ENCODE peak calls at places on chromosomes 12 and 14, in four cellular contexts. One of them, this sample, is unnamed.

GRCh38 chr12:31736472-31736871 is 7.7 kb upstream of the AMN1 start:
- DNase-seq in heart right ventricle: no peak
- DNase-seq in activated CD8-positive, alpha-beta T cell treated with anti-CD3 and anti-CD28 coated beads for 36 hours: peak; percentile 83
- DNase-seq in B cell: no peak
- DNase-seq in this sample: no peak

GRCh38 chr12:129312048-129312447 is 458.8 kb downstream of the GLT1D1 start:
- DNase-seq in heart right ventricle: no peak
- DNase-seq in activated CD8-positive, alpha-beta T cell treated with anti-CD3 and anti-CD28 coated beads for 36 hours: no peak
- DNase-seq in B cell: no peak
- DNase-seq in this sample: no peak

GRCh38 chr12:55908726-55909512 is 18.8 kb downstream of the PYM1 start:
- DNase-seq in heart right ventricle: no peak
- DNase-seq in activated CD8-positive, alpha-beta T cell treated with anti-CD3 and anti-CD28 coated beads for 36 hours: no peak
- DNase-seq in B cell: no peak
- DNase-seq in this sample: no peak

GRCh38 chr12:99027491-99027890 is 382.4 kb downstream of the APAF1 start:
- DNase-seq in heart right ventricle: no peak
- DNase-seq in activated CD8-positive, alpha-beta T cell treated with anti-CD3 and anti-CD28 coated beads for 36 hours: no peak
- DNase-seq in B cell: no peak
- DNase-seq in this sample: peak; percentile 22

GRCh38 chr12:22543246-22544037 is 900 bp downstream of the C2CD5 start:
- DNase-seq in heart right ventricle: peak; percentile 36
- DNase-seq in activated CD8-positive, alpha-beta T cell treated with anti-CD3 and anti-CD28 coated beads for 36 hours: peak; percentile 79
- DNase-seq in B cell: peak; percentile 56
- DNase-seq in this sample: no peak

GRCh38 chr12:10967409-10967808 is 19.3 kb downstream of the TAS2R50 start:
- DNase-seq in heart right ventricle: no peak
- DNase-seq in activated CD8-positive, alpha-beta T cell treated with anti-CD3 and anti-CD28 coated beads for 36 hours: no peak
- DNase-seq in B cell: no peak
- DNase-seq in this sample: peak; percentile 15

GRCh38 chr12:132367401-132367851 is 38.0 kb upstream of the GALNT9 start:
- DNase-seq in heart right ventricle: no peak
- DNase-seq in activated CD8-positive, alpha-beta T cell treated with anti-CD3 and anti-CD28 coated beads for 36 hours: no peak
- DNase-seq in B cell: no peak
- DNase-seq in this sample: no peak

GRCh38 chr14:20772650-20773049 is 4.4 kb downstream of the EDDM3B start:
- DNase-seq in heart right ventricle: no peak
- DNase-seq in activated CD8-positive, alpha-beta T cell treated with anti-CD3 and anti-CD28 coated beads for 36 hours: no peak
- DNase-seq in B cell: no peak
- DNase-seq in this sample: no peak

GRCh38 chr12:132713123-132713522 is 2.5 kb downstream of the PGAM5 start:
- DNase-seq in heart right ventricle: no peak
- DNase-seq in activated CD8-positive, alpha-beta T cell treated with anti-CD3 and anti-CD28 coated beads for 36 hours: no peak
- DNase-seq in B cell: no peak
- DNase-seq in this sample: no peak

GRCh38 chr14:59481407-59482119 is 2.6 kb downstream of the L3HYPDH start:
- DNase-seq in heart right ventricle: no peak
- DNase-seq in activated CD8-positive, alpha-beta T cell treated with anti-CD3 and anti-CD28 coated beads for 36 hours: no peak
- DNase-seq in B cell: no peak
- DNase-seq in this sample: no peak

GRCh38 chr12:124346425-124347168 is 51.7 kb downstream of the RFLNA start:
- DNase-seq in heart right ventricle: no peak
- DNase-seq in activated CD8-positive, alpha-beta T cell treated with anti-CD3 and anti-CD28 coated beads for 36 hours: no peak
- DNase-seq in B cell: no peak
- DNase-seq in this sample: no peak

GRCh38 chr12:69000069-69000468 is 67.1 kb upstream of the CPM start:
- DNase-seq in heart right ventricle: no peak
- DNase-seq in activated CD8-positive, alpha-beta T cell treated with anti-CD3 and anti-CD28 coated beads for 36 hours: no peak
- DNase-seq in B cell: no peak
- DNase-seq in this sample: no peak

GRCh38 chr14:22847661-22848341 is 11.4 kb downstream of the MMP14 start:
- DNase-seq in heart right ventricle: no peak
- DNase-seq in activated CD8-positive, alpha-beta T cell treated with anti-CD3 and anti-CD28 coated beads for 36 hours: no peak
- DNase-seq in B cell: no peak
- DNase-seq in this sample: no peak

GRCh38 chr14:101788016-101788695 is 26.6 kb downstream of the PPP2R5C start:
- DNase-seq in heart right ventricle: no peak
- DNase-seq in activated CD8-positive, alpha-beta T cell treated with anti-CD3 and anti-CD28 coated beads for 36 hours: no peak
- DNase-seq in B cell: no peak
- DNase-seq in this sample: no peak

GRCh38 chr14:61553730-61554641 is 141.3 kb upstream of the HIF1A start:
- DNase-seq in heart right ventricle: no peak
- DNase-seq in activated CD8-positive, alpha-beta T cell treated with anti-CD3 and anti-CD28 coated beads for 36 hours: no peak
- DNase-seq in B cell: no peak
- DNase-seq in this sample: no peak

GRCh38 chr12:103851127-103851526 is 10.1 kb upstream of the NT5DC3 start:
- DNase-seq in heart right ventricle: no peak
- DNase-seq in activated CD8-positive, alpha-beta T cell treated with anti-CD3 and anti-CD28 coated beads for 36 hours: no peak
- DNase-seq in B cell: no peak
- DNase-seq in this sample: no peak

GRCh38 chr12:21980544-21980943 is 39.3 kb upstream of the ABCC9 start:
- DNase-seq in heart right ventricle: no peak
- DNase-seq in activated CD8-positive, alpha-beta T cell treated with anti-CD3 and anti-CD28 coated beads for 36 hours: no peak
- DNase-seq in B cell: no peak
- DNase-seq in this sample: no peak

GRCh38 chr12:56053407-56053893 is 11.7 kb downstream of the RPS26 start:
- DNase-seq in heart right ventricle: no peak
- DNase-seq in activated CD8-positive, alpha-beta T cell treated with anti-CD3 and anti-CD28 coated beads for 36 hours: no peak
- DNase-seq in B cell: no peak
- DNase-seq in this sample: no peak

GRCh38 chr14:76861574-76862255 is 35.5 kb downstream of the LRRC74A start:
- DNase-seq in heart right ventricle: no peak
- DNase-seq in activated CD8-positive, alpha-beta T cell treated with anti-CD3 and anti-CD28 coated beads for 36 hours: no peak
- DNase-seq in B cell: no peak
- DNase-seq in this sample: no peak

GRCh38 chr14:76862546-76863282 is 36.5 kb downstream of the LRRC74A start:
- DNase-seq in heart right ventricle: no peak
- DNase-seq in activated CD8-positive, alpha-beta T cell treated with anti-CD3 and anti-CD28 coated beads for 36 hours: peak; percentile 22
- DNase-seq in B cell: no peak
- DNase-seq in this sample: no peak

GRCh38 chr14:76866469-76866868 is 40.3 kb downstream of the LRRC74A start:
- DNase-seq in heart right ventricle: no peak
- DNase-seq in activated CD8-positive, alpha-beta T cell treated with anti-CD3 and anti-CD28 coated beads for 36 hours: no peak
- DNase-seq in B cell: no peak
- DNase-seq in this sample: no peak

GRCh38 chr14:76867536-76868452 is 41.6 kb downstream of the LRRC74A start:
- DNase-seq in heart right ventricle: no peak
- DNase-seq in activated CD8-positive, alpha-beta T cell treated with anti-CD3 and anti-CD28 coated beads for 36 hours: peak; percentile 57
- DNase-seq in B cell: peak; percentile 52
- DNase-seq in this sample: no peak

DNA sequence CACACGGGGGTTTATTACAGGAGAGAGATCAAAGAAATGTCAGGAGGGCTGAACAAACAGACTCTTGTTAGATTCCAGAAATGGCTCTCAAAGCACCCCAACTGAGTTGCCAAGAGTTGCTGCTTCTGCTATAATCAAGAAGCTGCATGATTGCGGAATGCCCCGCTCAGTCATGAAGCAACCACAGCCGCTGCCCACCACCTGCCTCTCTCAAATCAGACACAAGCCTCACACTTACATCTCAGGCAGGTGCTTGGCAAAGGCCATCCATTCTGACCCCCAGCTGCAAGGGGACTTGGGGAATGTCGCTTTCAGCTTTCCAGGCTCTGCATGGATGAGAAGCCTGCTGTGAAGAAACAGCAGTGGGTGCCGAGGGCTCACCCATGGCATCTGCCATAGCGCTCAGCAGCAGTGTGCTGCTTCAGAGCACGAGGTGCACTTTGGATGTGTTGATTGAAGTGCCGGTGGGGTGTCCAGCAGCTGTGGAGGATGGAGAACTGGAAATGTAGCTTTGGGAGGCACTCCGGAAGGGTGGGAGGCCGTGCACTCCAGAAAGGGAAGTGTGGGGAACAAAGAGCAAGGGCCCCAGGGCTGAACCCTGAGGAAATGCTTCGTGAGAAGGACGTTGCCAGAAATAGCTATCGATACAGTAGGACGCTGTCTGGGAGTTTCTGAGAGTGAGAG is 37.7 kb downstream of the LRRC74A start:
- DNase-seq in heart right ventricle: peak; percentile 86
- DNase-seq in activated CD8-positive, alpha-beta T cell treated with anti-CD3 and anti-CD28 coated beads for 36 hours: peak; percentile 50
- DNase-seq in B cell: no peak
- DNase-seq in this sample: no peak
- TF ChIP-seq CTCF in heart right ventricle: no peak
- TF ChIP-seq CTCF in activated CD8-positive, alpha-beta T cell treated with anti-CD3 and anti-CD28 coated beads for 36 hours: no peak
- TF ChIP-seq CTCF in B cell: no peak
- TF ChIP-seq CTCF in this sample: no peak

DNA sequence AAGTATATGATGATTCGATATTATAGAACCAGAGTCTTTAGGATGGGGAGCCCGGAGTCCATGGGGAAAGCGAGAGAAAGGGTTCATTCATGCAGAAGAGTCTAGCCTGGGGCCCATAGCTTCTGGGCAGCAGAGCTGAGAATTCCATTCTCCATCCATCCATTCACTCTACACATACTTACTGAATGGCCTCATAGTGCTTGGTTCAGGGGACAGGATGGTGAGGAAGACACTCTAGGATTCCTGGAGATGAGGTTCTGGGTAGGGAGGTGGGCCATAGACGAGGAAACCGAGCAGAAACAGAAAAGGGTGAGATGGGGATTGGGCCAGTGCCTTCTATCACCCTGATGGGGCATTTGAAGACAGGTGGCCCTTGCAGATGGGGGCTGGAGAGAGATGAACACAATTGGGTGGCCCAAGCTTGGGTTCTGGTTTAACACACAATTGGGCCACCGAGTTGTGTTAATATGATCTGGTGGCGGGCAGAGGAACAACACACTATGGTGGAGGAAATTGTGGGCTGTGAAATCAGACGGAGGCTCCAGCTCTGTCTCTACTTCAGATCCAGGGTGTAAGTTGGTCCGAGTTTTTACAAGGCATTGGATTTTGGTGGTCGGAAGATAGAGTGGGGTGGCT is 5.4 kb downstream of the KRT86 start:
- DNase-seq in heart right ventricle: no peak
- DNase-seq in activated CD8-positive, alpha-beta T cell treated with anti-CD3 and anti-CD28 coated beads for 36 hours: no peak
- DNase-seq in B cell: no peak
- DNase-seq in this sample: peak; percentile 80
- TF ChIP-seq CTCF in heart right ventricle: no peak
- TF ChIP-seq CTCF in activated CD8-positive, alpha-beta T cell treated with anti-CD3 and anti-CD28 coated beads for 36 hours: no peak
- TF ChIP-seq CTCF in B cell: no peak
- TF ChIP-seq CTCF in this sample: no peak

DNA sequence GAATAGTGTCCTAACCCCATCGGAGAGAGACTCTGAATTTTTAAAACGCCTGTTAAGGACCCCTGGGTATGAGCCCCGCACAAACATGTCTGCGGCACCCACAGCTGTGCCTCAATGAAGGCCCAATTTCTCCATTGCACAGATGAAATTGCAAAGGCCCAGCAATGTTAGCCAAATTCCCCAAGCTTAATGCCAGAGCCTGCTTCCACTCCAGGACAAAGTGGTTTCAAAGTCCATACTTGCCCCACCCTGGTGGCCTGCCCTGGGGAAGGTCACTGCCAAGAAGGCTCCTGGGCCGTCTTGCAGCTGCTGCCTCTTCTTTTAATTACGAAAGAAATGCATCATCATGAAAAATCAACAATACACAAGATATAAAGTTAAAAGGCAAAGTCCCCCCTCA is 1179.7 kb downstream of the VRK1 start:
- DNase-seq in heart right ventricle: no peak
- DNase-seq in activated CD8-positive, alpha-beta T cell treated with anti-CD3 and anti-CD28 coated beads for 36 hours: peak; percentile 39
- DNase-seq in B cell: no peak
- DNase-seq in this sample: no peak
- TF ChIP-seq CTCF in heart right ventricle: no peak
- TF ChIP-seq CTCF in activated CD8-positive, alpha-beta T cell treated with anti-CD3 and anti-CD28 coated beads for 36 hours: no peak
- TF ChIP-seq CTCF in B cell: no peak
- TF ChIP-seq CTCF in this sample: no peak

GRCh38 chr12:114667669-114668150 is 16.3 kb downstream of the TBX3 start:
- DNase-seq in heart right ventricle: no peak
- DNase-seq in activated CD8-positive, alpha-beta T cell treated with anti-CD3 and anti-CD28 coated beads for 36 hours: no peak
- DNase-seq in B cell: no peak
- DNase-seq in this sample: no peak

GRCh38 chr12:114662512-114663177 is 21.3 kb downstream of the TBX3 start:
- DNase-seq in heart right ventricle: peak; percentile 73
- DNase-seq in activated CD8-positive, alpha-beta T cell treated with anti-CD3 and anti-CD28 coated beads for 36 hours: peak; percentile 82
- DNase-seq in B cell: peak; percentile 57
- DNase-seq in this sample: peak; percentile 44

GRCh38 chr12:114665411-114666181 is 18.4 kb downstream of the TBX3 start:
- DNase-seq in heart right ventricle: no peak
- DNase-seq in activated CD8-positive, alpha-beta T cell treated with anti-CD3 and anti-CD28 coated beads for 36 hours: no peak
- DNase-seq in B cell: no peak
- DNase-seq in this sample: no peak

GRCh38 chr12:114666746-114667668 is 17.0 kb downstream of the TBX3 start:
- DNase-seq in heart right ventricle: no peak
- DNase-seq in activated CD8-positive, alpha-beta T cell treated with anti-CD3 and anti-CD28 coated beads for 36 hours: no peak
- DNase-seq in B cell: no peak
- DNase-seq in this sample: no peak

DNA sequence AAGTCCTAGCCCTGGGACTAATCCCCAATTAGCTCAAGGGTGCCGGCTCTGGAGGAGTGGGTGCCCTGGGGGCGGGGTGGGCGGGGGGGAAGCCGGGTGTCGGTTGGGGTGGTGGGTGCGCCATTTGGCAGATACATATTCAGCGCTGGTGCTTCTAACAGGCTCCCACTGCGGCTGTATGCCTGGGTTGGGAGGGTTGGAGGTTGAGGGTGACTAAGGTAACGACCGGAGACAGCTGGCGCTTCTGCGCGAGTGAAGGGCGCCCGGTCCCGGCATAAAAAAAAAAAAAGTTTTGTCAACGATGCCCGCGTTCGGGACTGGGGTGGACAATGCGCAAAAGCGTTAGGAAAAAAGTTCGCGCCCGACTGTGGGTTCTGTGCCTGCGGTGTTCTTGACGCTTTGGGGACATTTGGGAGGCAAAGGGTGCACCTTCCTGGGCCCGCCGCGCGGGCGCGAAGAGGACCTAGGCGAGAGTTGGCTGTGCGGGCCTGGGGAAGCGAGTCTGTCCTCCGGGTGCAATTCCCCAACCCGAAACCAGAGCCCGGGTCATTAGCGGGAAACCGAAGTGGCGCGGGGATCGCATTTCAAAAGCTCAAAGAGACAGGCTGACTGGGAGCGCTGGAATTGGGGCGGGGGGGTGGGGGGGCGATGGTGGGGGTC is 19.2 kb downstream of the TBX3 start:
- DNase-seq in heart right ventricle: no peak
- DNase-seq in activated CD8-positive, alpha-beta T cell treated with anti-CD3 and anti-CD28 coated beads for 36 hours: no peak
- DNase-seq in B cell: no peak
- DNase-seq in this sample: no peak
- TF ChIP-seq CTCF in heart right ventricle: no peak
- TF ChIP-seq CTCF in activated CD8-positive, alpha-beta T cell treated with anti-CD3 and anti-CD28 coated beads for 36 hours: no peak
- TF ChIP-seq CTCF in B cell: no peak
- TF ChIP-seq CTCF in this sample: no peak

DNA sequence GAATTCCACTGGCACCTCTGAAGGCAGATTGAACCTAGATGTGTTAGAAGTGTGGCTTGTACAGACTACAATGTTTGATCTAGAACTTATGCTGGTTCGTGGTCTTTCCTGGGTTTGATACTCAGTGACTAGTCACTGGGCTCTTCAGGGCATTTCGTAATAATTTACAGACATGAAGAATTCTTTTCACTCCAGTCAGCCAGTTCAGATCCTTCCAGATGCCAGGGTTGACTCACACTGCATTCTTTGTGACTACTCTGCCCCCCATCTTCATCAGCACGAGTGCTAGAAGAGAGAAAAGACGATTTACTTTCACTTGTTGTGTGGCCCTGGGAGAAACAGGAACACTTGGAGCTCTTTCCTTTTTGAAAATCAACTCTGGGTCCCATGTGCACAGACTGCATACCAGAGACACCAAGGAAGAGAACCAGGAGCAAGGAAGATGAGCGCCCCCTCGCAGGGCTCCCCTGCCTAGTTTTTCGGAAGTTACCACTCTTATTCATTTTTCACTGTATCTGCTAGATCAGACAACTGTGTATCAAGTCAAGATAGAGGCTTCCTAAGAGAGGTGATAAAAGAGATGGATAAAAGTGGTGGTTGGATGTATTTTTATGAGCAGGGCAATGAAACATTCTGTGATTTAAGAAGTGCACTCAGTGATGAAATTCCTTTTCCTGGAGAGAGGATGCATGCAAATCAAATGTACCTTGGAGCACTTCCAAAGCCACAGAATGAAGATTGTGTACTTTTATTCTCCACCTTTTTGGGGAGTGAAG is 33.5 kb upstream of the EVL start:
- DNase-seq in heart right ventricle: no peak
- DNase-seq in activated CD8-positive, alpha-beta T cell treated with anti-CD3 and anti-CD28 coated beads for 36 hours: no peak
- DNase-seq in B cell: no peak
- DNase-seq in this sample: peak; percentile 97
- TF ChIP-seq CTCF in heart right ventricle: no peak
- TF ChIP-seq CTCF in activated CD8-positive, alpha-beta T cell treated with anti-CD3 and anti-CD28 coated beads for 36 hours: no peak
- TF ChIP-seq CTCF in B cell: no peak
- TF ChIP-seq CTCF in this sample: peak; percentile 21

This sample was measured in epithelial cell of proximal tubule.